ENCODE peak calls at places on chromosomes 12 and 14, in eight cellular contexts. Y is heart left ventricle; S is CD8-positive, alpha-beta T cell; M is psoas muscle; C is left lung; P is mucosa of descending colon; N is foreskin keratinocyte; Z is natural killer cell. I is an unnamed sample.

GRCh38 chr12:1339608-1340319 is 254.6 kb downstream of the FBXL14 start:
- ATAC-seq in Y (peak), S (no peak), M (peak), C (no peak), P (no peak), N (no peak), Z (no peak), I (no peak)

GRCh38 chr12:104503191-104503590 is 46.4 kb downstream of the CHST11 start:
- ATAC-seq in Y (no peak), S (no peak), M (no peak), C (no peak), P (no peak), N (no peak), Z (peak), I (no peak)

GRCh38 chr14:51732494-51733080 is 80.9 kb downstream of the FRMD6 start:
- ATAC-seq in Y (no peak), S (no peak), M (no peak), C (no peak), P (no peak), N (no peak), Z (no peak), I (no peak)

GRCh38 chr12:55637467-55637866 is 775 bp downstream of the OR10P1 start:
- ATAC-seq in Y (no peak), S (peak), M (no peak), C (no peak), P (peak), N (no peak), Z (no peak), I (no peak)

GRCh38 chr12:104022816-104023215 is 27.2 kb downstream of the GLT8D2 start:
- ATAC-seq in Y (no peak), S (no peak), M (no peak), C (no peak), P (no peak), N (no peak), Z (no peak), I (no peak)

GRCh38 chr12:67434653-67435375 is 165.7 kb downstream of the CAND1 start:
- ATAC-seq in Y (peak), S (no peak), M (peak), C (peak), P (peak), N (peak), Z (no peak), I (no peak)

GRCh38 chr14:23183076-23183475 is 384 bp downstream of the SLC7A8 start:
- ATAC-seq in Y (no peak), S (peak), M (peak), C (peak), P (peak), N (peak), Z (peak), I (peak)

GRCh38 chr14:88493392-88494185 is 61.2 kb downstream of the PTPN21 start:
- ATAC-seq in Y (peak), S (no peak), M (no peak), C (no peak), P (no peak), N (no peak), Z (no peak), I (no peak)

GRCh38 chr12:19643635-19644034 is 204.3 kb downstream of the AEBP2 start:
- ATAC-seq in Y (no peak), S (no peak), M (no peak), C (peak), P (peak), N (peak), Z (no peak), I (peak)

GRCh38 chr14:92729632-92730358 is 18.6 kb downstream of the LGMN start:
- ATAC-seq in Y (no peak), S (no peak), M (no peak), C (no peak), P (no peak), N (no peak), Z (no peak), I (no peak)

GRCh38 chr14:67571991-67572323 is 28.1 kb downstream of the PIGH start:
- ATAC-seq in Y (no peak), S (no peak), M (no peak), C (no peak), P (peak), N (no peak), Z (no peak), I (no peak)

GRCh38 chr12:50574621-50575348 is 70.0 kb downstream of the DIP2B start:
- ATAC-seq in Y (no peak), S (no peak), M (no peak), C (no peak), P (no peak), N (no peak), Z (no peak), I (no peak)

GRCh38 chr12:67394600-67394999 is 125.4 kb downstream of the CAND1 start:
- ATAC-seq in Y (peak), S (no peak), M (peak), C (peak), P (no peak), N (peak), Z (no peak), I (peak)

GRCh38 chr14:93970967-93971634 is 5.3 kb downstream of the ASB2 start:
- ATAC-seq in Y (no peak), S (peak), M (no peak), C (peak), P (peak), N (no peak), Z (peak), I (no peak)

GRCh38 chr12:51643951-51644350 is 52.9 kb downstream of the SCN8A start:
- ATAC-seq in Y (no peak), S (no peak), M (no peak), C (no peak), P (no peak), N (no peak), Z (no peak), I (no peak)

GRCh38 chr12:22201101-22201500 is 133.4 kb downstream of the ST8SIA1 start:
- ATAC-seq in Y (no peak), S (no peak), M (no peak), C (no peak), P (no peak), N (no peak), Z (no peak), I (no peak)

GRCh38 chr14:88729159-88729558 is 63.6 kb downstream of the EML5 start:
- ATAC-seq in Y (no peak), S (no peak), M (no peak), C (no peak), P (no peak), N (peak), Z (no peak), I (no peak)

GRCh38 chr12:10749700-10750384 is 26.7 kb upstream of the YBX3 start:
- ATAC-seq in Y (peak), S (peak), M (peak), C (peak), P (peak), N (peak), Z (peak), I (peak)

GRCh38 chr12:15216036-15216889 is 5.0 kb downstream of the RERG start:
- ATAC-seq in Y (no peak), S (no peak), M (no peak), C (peak), P (no peak), N (no peak), Z (no peak), I (no peak)

GRCh38 chr12:49537709-49538601 is 875 bp upstream of the KCNH3 start:
- ATAC-seq in Y (no peak), S (peak), M (peak), C (peak), P (peak), N (no peak), Z (peak), I (peak)

GRCh38 chr12:23221066-23221465 is 596.1 kb downstream of the ETNK1 start:
- ATAC-seq in Y (no peak), S (no peak), M (no peak), C (no peak), P (no peak), N (peak), Z (no peak), I (no peak)
- TF ChIP-seq CTCF in Y (no peak), S (no peak), M (no peak), C (no peak), P (no peak), N (peak), Z (no peak), I (no peak)

GRCh38 chr12:29519585-29520182 is 22.2 kb upstream of the OVCH1 start:
- ATAC-seq in Y (no peak), S (no peak), M (no peak), C (peak), P (no peak), N (peak), Z (no peak), I (no peak)
- TF ChIP-seq CTCF in Y (peak), S (peak), M (peak), C (peak), P (peak), N (peak), Z (peak), I (peak)

GRCh38 chr14:39432179-39432618 is at the start of gene FBXO33:
- ATAC-seq in Y (peak), S (peak), M (peak), C (peak), P (peak), N (peak), Z (peak), I (peak)

GRCh38 chr14:39431416-39432178 is 636 bp downstream of the FBXO33 start:
- ATAC-seq in Y (no peak), S (peak), M (peak), C (peak), P (peak), N (peak), Z (peak), I (no peak)

GRCh38 chr14:39433452-39433813 is 1.2 kb upstream of the FBXO33 start:
- ATAC-seq in Y (no peak), S (no peak), M (no peak), C (no peak), P (no peak), N (no peak), Z (no peak), I (no peak)

GRCh38 chr14:39434401-39434800 is 2.2 kb upstream of the FBXO33 start:
- ATAC-seq in Y (no peak), S (no peak), M (no peak), C (no peak), P (no peak), N (no peak), Z (no peak), I (no peak)

GRCh38 chr14:39432619-39433451 is 602 bp upstream of the FBXO33 start:
- ATAC-seq in Y (peak), S (peak), M (peak), C (peak), P (peak), N (peak), Z (peak), I (peak)
- TF ChIP-seq CTCF in Y (peak), S (no peak), M (peak), C (no peak), P (no peak), N (peak), Z (no peak), I (no peak)

DNA sequence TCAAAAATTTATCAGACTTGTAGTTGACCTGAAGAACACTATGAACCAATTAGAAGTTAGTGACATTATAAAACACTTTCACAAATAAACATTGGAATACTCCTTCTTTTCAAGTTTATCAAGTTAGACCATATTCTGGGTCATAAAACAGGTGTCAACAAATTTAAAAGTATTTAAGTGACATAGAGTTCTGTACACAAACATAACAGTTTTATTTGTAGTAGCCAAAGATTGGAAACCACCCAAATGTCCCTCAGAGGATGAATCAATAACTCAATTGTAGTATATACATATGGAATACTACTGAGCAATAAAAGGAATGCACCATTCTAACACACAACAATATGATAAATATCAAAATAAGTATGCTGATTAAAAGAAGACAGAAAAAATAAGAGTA is 23.6 kb upstream of the OR11G2 start:
- ATAC-seq in Y (no peak), S (no peak), M (no peak), C (no peak), P (no peak), N (no peak), Z (no peak), I (no peak)
- TF ChIP-seq CTCF in Y (no peak), S (no peak), M (no peak), C (no peak), P (no peak), N (no peak), Z (no peak), I (no peak)